ENCODE peak calls at places on chromosomes 4 and X, in eight cellular contexts. F is NCI-H1105 treated with DMSO at 0.1 percent for 48 hours; G is GM12865; E is EL; B is activated CD8-positive, alpha-beta memory T cell treated with anti-CD3 and anti-CD28 coated beads for 48 hours; I is thoracic aorta; D is G401; O is GM04503. A is an unnamed sample.

GRCh38 chr4:20249333-20249732 is 2.4 kb upstream of the SLIT2 start:
- DNase-seq in I (no peak), O (no peak), E (peak; percentile 57), F (peak; percentile 22), G (no peak), D (peak; percentile 6), B (no peak), A (peak; percentile 46)

GRCh38 chr4:27684501-27685077 is 823.9 kb downstream of the STIM2 start:
- DNase-seq in G (peak; percentile 69), I (no peak), D (peak; percentile 46), B (no peak), E (peak; percentile 53), O (peak; percentile 0), F (peak; percentile 41), A (peak; percentile 84)

GRCh38 chrX:72002886-72003285 is 92.2 kb downstream of the NHSL2 start:
- DNase-seq in O (no peak), B (no peak), F (no peak), D (peak; percentile 37), I (no peak), G (no peak), E (no peak), A (no peak)

GRCh38 chr4:60611762-60612496 is 588.2 kb upstream of the ADGRL3 start:
- DNase-seq in F (no peak), B (no peak), E (peak; percentile 55), O (no peak), D (no peak), G (no peak), I (no peak), A (no peak)

GRCh38 chr4:8079031-8079885 is 79.4 kb downstream of the ABLIM2 start:
- DNase-seq in B (no peak), E (no peak), F (no peak), O (no peak), I (no peak), G (no peak), D (no peak), A (no peak)

GRCh38 chrX:130861462-130861861 is 41.5 kb downstream of the ENOX2 start:
- DNase-seq in B (no peak), F (no peak), E (no peak), I (no peak), G (no peak), D (no peak), O (no peak), A (no peak)

GRCh38 chr4:99617374-99617773 is 40.3 kb downstream of the C4orf54 start:
- DNase-seq in D (no peak), I (no peak), O (no peak), B (no peak), E (no peak), G (no peak), F (no peak), A (no peak)

GRCh38 chr4:56049428-56050212 is 100.9 kb downstream of the CEP135 start:
- DNase-seq in O (no peak), F (peak; percentile 47), I (no peak), G (peak; percentile 10), E (peak; percentile 16), B (peak; percentile 1), D (peak; percentile 53), A (peak; percentile 57)

GRCh38 chr4:8291036-8291682 is 21.6 kb downstream of the HTRA3 start:
- DNase-seq in O (no peak), I (no peak), B (no peak), G (no peak), F (no peak), E (no peak), D (no peak), A (no peak)

GRCh38 chrX:20530319-20530979 is 263.7 kb upstream of the RPS6KA3 start:
- DNase-seq in E (peak; percentile 45), F (peak; percentile 52), D (peak; percentile 84), B (peak; percentile 19), I (no peak), G (peak; percentile 44), O (no peak), A (peak; percentile 87)

GRCh38 chr4:95155759-95156451 is 392.9 kb downstream of the UNC5C start:
- DNase-seq in D (peak; percentile 34), B (no peak), G (peak; percentile 32), O (peak; percentile 5), E (peak; percentile 2), I (no peak), F (peak; percentile 10), A (peak; percentile 74)

GRCh38 chr4:110357521-110357920 is 118.4 kb upstream of the ENPEP start:
- DNase-seq in B (no peak), F (no peak), O (no peak), D (no peak), E (no peak), I (no peak), G (no peak), A (no peak)

GRCh38 chr4:145098675-145099037 is 545 bp downstream of the ABCE1 start:
- DNase-seq in O (peak; percentile 18), I (no peak), B (peak; percentile 45), F (peak; percentile 12), G (peak; percentile 70), D (peak; percentile 55), E (peak; percentile 64), A (peak; percentile 83)

GRCh38 chrX:106139048-106139447 is 29.1 kb upstream of the PWWP3B start:
- DNase-seq in D (no peak), O (no peak), G (no peak), B (no peak), F (no peak), I (no peak), E (no peak), A (no peak)

GRCh38 chrX:14528629-14529287 is 578 bp upstream of the GLRA2 start:
- DNase-seq in I (no peak), O (peak; percentile 12), D (peak; percentile 83), F (peak; percentile 64), E (peak; percentile 29), G (peak; percentile 60), B (peak; percentile 28), A (peak; percentile 88)

GRCh38 chrX:153582896-153583295 is 16.0 kb downstream of the CCNQ start:
- DNase-seq in E (peak; percentile 12), D (no peak), B (peak; percentile 23), O (no peak), F (no peak), G (peak; percentile 80), I (no peak), A (peak; percentile 82)

GRCh38 chrX:30489323-30489722 is 88.2 kb downstream of the TASL start:
- DNase-seq in I (no peak), E (no peak), F (no peak), D (no peak), B (no peak), G (peak; percentile 42), O (no peak), A (peak; percentile 45)

GRCh38 chrX:53445977-53446376 is 11.8 kb upstream of the HSD17B10 start:
- DNase-seq in I (no peak), O (no peak), F (no peak), E (peak; percentile 30), D (peak; percentile 56), G (peak; percentile 49), B (no peak), A (peak; percentile 82)

GRCh38 chr4:42570221-42570620 is 86.7 kb downstream of the ATP8A1 start:
- DNase-seq in G (no peak), O (no peak), D (peak; percentile 98), I (no peak), B (no peak), F (no peak), E (no peak), A (no peak)

GRCh38 chrX:139889760-139890159 is 43.1 kb downstream of the ATP11C start:
- DNase-seq in O (no peak), G (no peak), D (no peak), F (peak; percentile 0), B (no peak), E (peak; percentile 37), I (no peak), A (no peak)

GRCh38 chrX:86148024-86148511 is at the start of gene DACH2:
- DNase-seq in I (peak; percentile 3), D (no peak), O (no peak), E (peak; percentile 37), F (no peak), B (no peak), G (peak; percentile 77), A (no peak)

GRCh38 chrX:22122510-22122909 is 90.4 kb downstream of the PHEX start:
- DNase-seq in G (no peak), F (no peak), O (no peak), D (no peak), E (peak; percentile 32), I (peak; percentile 3), B (no peak), A (no peak)

GRCh38 chr4:3342182-3342854 is 49.5 kb downstream of the RGS12 start:
- DNase-seq in G (no peak), F (no peak), B (no peak), E (peak; percentile 55), D (no peak), I (no peak), O (no peak), A (no peak)

GRCh38 chr4:152229782-152230289 is 306.1 kb downstream of the FBXW7 start:
- DNase-seq in F (no peak), G (no peak), B (no peak), E (no peak), I (no peak), O (no peak), D (peak; percentile 15), A (no peak)

GRCh38 chrX:138908577-138908976 is 197.1 kb upstream of the FGF13 start:
- DNase-seq in F (no peak), I (no peak), E (no peak), D (no peak), B (no peak), O (no peak), G (no peak), A (no peak)

GRCh38 chr4:72846280-72847111 is 223.0 kb downstream of the COX18 start:
- DNase-seq in D (no peak), F (peak; percentile 4), G (peak; percentile 48), B (no peak), I (no peak), O (no peak), E (peak; percentile 60), A (peak; percentile 44)

GRCh38 chrX:85365370-85365995 is 14.0 kb downstream of the POF1B start:
- DNase-seq in D (no peak), B (no peak), F (no peak), G (no peak), E (no peak), I (no peak), O (no peak), A (no peak)

A was measured in Karpas-422.